ENCODE peak calls at places on chromosome 15, in ten cellular contexts. I is ovary, Y is body of pancreas, H is neural progenitor cell, A is astrocyte, J is spleen, N is right lobe of liver, X is transverse colon, W is upper lobe of left lung, F is pancreas. Z is an unnamed sample.

GRCh38 chr15:28111552-28111951 is 12.4 kb upstream of the OCA2 start:
- DNase-seq in F (no peak), X (no peak), I (no peak), A (no peak), Y (no peak), W (no peak), J (peak; percentile 67), N (no peak), H (no peak), Z (no peak)

GRCh38 chr15:38589502-38589901 is 24.9 kb upstream of the RASGRP1 start:
- DNase-seq in F (no peak), J (no peak), I (no peak), H (no peak), A (peak; percentile 73), W (peak; percentile 70), N (no peak), Y (no peak), X (no peak), Z (no peak)

GRCh38 chr15:36831125-36831914 is 251.9 kb downstream of the CDIN1 start:
- DNase-seq in J (no peak), W (no peak), I (no peak), Y (no peak), X (no peak), H (no peak), N (no peak), F (no peak), A (peak; percentile 71), Z (no peak)

GRCh38 chr15:76576526-76577279 is 240.1 kb downstream of the ISL2 start:
- DNase-seq in I (peak; percentile 64), Y (peak; percentile 64), J (no peak), A (peak; percentile 70), N (peak; percentile 91), F (no peak), X (peak; percentile 84), H (no peak), W (peak; percentile 74), Z (peak; percentile 85)

GRCh38 chr15:28020644-28021043 is 78.5 kb downstream of the OCA2 start:
- DNase-seq in Y (no peak), I (no peak), N (no peak), W (no peak), F (no peak), X (no peak), H (no peak), J (no peak), A (no peak), Z (no peak)

GRCh38 chr15:80549191-80549590 is 145.0 kb downstream of the ARNT2 start:
- DNase-seq in F (no peak), H (no peak), X (no peak), I (no peak), W (no peak), N (no peak), J (no peak), A (peak; percentile 86), Y (no peak), Z (no peak)

GRCh38 chr15:80272987-80273386 is 21.0 kb upstream of the CTXND1 start:
- DNase-seq in H (no peak), W (no peak), Y (no peak), I (no peak), J (no peak), N (no peak), A (no peak), F (no peak), X (no peak), Z (no peak)

GRCh38 chr15:68612979-68613740 is 34.4 kb downstream of the CORO2B start:
- DNase-seq in N (no peak), I (no peak), A (no peak), W (no peak), X (no peak), F (no peak), H (peak; percentile 32), Y (no peak), J (no peak), Z (no peak)

GRCh38 chr15:65655457-65655856 is 33.7 kb downstream of the SLC24A1 start:
- DNase-seq in A (no peak), N (no peak), H (no peak), J (no peak), W (no peak), X (no peak), Y (no peak), I (no peak), F (no peak), Z (no peak)

GRCh38 chr15:57114070-57114469 is 195.6 kb downstream of the TCF12 start:
- DNase-seq in X (peak; percentile 23), F (no peak), J (no peak), N (no peak), I (no peak), H (no peak), W (peak; percentile 42), Y (peak; percentile 25), A (peak; percentile 45), Z (no peak)

GRCh38 chr15:92714071-92714456 is 58.5 kb upstream of the FAM174B start:
- DNase-seq in A (peak; percentile 47), J (no peak), F (no peak), I (peak; percentile 48), N (no peak), Y (no peak), X (no peak), H (peak; percentile 67), W (no peak), Z (no peak)

GRCh38 chr15:58643996-58644395 is 105.5 kb downstream of the ADAM10 start:
- DNase-seq in J (no peak), W (no peak), H (no peak), Y (no peak), A (no peak), N (no peak), F (no peak), X (no peak), I (no peak), Z (no peak)

GRCh38 chr15:36914962-36915808 is 185.2 kb downstream of the MEIS2 start:
- DNase-seq in J (no peak), I (no peak), X (no peak), A (no peak), Y (peak; percentile 39), H (no peak), N (no peak), F (no peak), W (no peak), Z (no peak)

GRCh38 chr15:48330045-48330840 is 986 bp upstream of the DUT start:
- DNase-seq in N (no peak), A (peak; percentile 25), X (no peak), F (no peak), W (no peak), I (no peak), J (no peak), H (no peak), Y (no peak), Z (no peak)

GRCh38 chr15:51625236-51625635 is 2.7 kb upstream of the DMXL2 start:
- DNase-seq in H (no peak), W (no peak), J (no peak), X (no peak), N (no peak), F (no peak), I (no peak), Y (no peak), A (no peak), Z (no peak)

DNA sequence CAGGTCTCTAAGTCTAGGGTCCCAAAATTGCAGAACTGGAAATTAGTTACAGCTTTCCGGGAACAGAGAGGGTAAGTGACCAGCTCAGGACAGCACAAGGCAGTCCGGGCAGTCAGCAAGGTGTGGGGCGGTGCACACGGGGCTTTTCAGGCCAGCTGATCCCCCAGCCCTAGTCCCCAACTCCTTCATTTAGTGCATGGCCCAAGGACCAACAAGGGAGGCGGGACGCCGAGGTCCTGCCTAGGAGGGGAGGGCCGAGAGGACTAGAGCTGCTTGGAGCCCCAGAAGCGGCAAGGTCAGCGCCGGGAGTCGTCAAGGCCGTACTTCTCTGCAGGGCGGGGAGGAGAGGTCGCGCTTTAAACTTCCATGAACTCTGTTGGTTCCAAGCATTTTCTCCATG is 2.0 kb upstream of the PDE8A start:
- DNase-seq in A (no peak), N (peak; percentile 63), F (peak; percentile 66), J (peak; percentile 88), H (peak; percentile 45), Y (peak; percentile 39), I (peak; percentile 58), X (peak; percentile 36), W (no peak), Z (peak; percentile 40)
- H3K4me3 ChIP-seq in A (no peak overlapping the region), N (peak overlapping the region; percentile 69), F (no peak overlapping the region), J (peak overlapping the region; percentile 82), H (peak overlapping the region; percentile 62), Y (no peak overlapping the region), I (peak overlapping the region; percentile 79), X (peak overlapping the region; percentile 91), W (no peak overlapping the region), Z (no peak overlapping the region)

DNA sequence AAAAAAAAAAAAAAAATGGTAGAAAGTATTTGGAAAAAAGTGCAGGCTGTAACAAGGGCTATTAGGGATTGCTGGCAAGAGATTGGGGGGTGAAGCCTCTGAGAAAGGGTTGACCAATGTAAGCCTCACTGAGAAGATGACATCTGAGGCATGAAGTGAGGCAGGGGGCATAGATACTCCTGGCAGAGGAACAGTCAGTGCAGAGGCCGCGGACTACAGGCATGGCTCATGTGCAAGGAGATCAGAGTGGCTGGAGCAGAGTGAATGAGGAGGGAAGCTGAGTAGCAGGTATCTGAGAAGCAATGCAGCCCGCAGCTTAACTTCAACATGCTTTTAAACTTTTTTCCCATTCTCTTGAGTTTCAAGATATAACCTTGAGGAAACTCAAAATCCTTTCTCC is 5.4 kb downstream of the FBXL22 start:
- DNase-seq in X (no peak), J (no peak), Y (no peak), W (no peak), N (peak; percentile 39), H (no peak), F (no peak), I (no peak), A (no peak), Z (no peak)
- H3K4me1 ChIP-seq in X (peaks cover 6% of the 10 kb centered on the region), J (peaks cover 67% of the 10 kb centered on the region), Y (peaks cover 34% of the 10 kb centered on the region), W (peaks cover 37% of the 10 kb centered on the region), N (no peaks in the 10 kb centered on the region), H (peaks cover 29% of the 10 kb centered on the region), F (peaks cover 10% of the 10 kb centered on the region), I (peaks cover 14% of the 10 kb centered on the region), A (peaks cover 14% of the 10 kb centered on the region), Z (peaks cover 20% of the 10 kb centered on the region)

GRCh38 chr15:30043211-30043655 is 39.5 kb upstream of the GOLGA8J start:
- DNase-seq in F (no peak), A (peak; percentile 29), J (no peak), W (no peak), I (no peak), Y (no peak), H (no peak), N (no peak), X (no peak), Z (no peak)
- TF ChIP-seq CTCF in F (no peak), A (peak; percentile 19), J (no peak), W (peak; percentile 32), I (peak; percentile 10), Y (peak; percentile 35), H (no peak), N (peak; percentile 45), X (peak; percentile 11), Z (no peak)

DNA sequence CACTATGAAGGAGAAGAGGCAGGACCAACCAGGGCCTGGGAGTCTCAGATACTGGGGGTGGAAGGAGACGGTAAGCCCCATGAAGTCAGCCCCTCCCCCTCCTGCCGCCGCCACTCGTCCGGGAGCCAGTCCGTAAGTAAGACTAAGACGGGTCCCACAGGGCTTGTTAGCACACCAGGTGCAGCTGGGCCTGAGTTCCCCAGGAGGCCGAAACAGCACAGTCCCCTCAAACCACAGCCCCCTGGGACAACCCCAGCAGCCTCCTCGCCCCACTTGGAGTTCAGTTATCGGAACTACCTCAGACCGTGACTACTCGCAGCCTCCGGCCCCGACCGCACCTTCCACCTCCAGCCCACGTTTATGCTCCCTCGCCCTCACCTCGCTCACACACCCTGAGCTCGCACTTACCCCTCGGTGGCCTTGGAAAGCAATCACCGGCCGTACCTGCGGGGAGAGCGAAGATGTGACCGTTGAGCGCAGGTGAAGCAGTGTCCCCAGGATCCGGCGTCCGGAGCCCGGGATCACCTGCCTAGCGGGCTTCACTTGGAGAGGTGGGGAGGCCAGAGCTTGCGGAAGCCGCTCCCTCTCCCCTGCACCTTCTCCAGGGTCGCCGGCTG is 557 bp downstream of the ELL3 start:
- DNase-seq in F (peak; percentile 69), Y (peak; percentile 40), J (peak; percentile 91), X (peak; percentile 60), W (peak; percentile 48), I (peak; percentile 61), H (peak; percentile 65), N (no peak), A (no peak), Z (peak; percentile 84)
- H3K4me3 ChIP-seq in F (peak overlapping the region; percentile 36), Y (peak overlapping the region; percentile 67), J (peak overlapping the region; percentile 59), X (peak overlapping the region; percentile 74), W (peak overlapping the region; percentile 65), I (peak overlapping the region; percentile 57), H (peak overlapping the region; percentile 53), N (peak overlapping the region; percentile 63), A (peak overlapping the region; percentile 81), Z (peak overlapping the region; percentile 45)